ENCODE peak calls at places on chromosomes 2 and 18, in six cellular contexts. B is HepG2, E is HCT116, H is A549, Z is NB4, S is GM12878. Y is an unnamed sample.

GRCh38 chr2:176584333-176584732 is 315.1 kb downstream of the MTX2 start:
- DNase-seq in B (no peak), E (no peak), H (peak; percentile 72), Z (no peak), S (no peak), Y (no peak)

GRCh38 chr2:162711832-162712540 is 126.6 kb downstream of the KCNH7 start:
- DNase-seq in B (peak; percentile 9), E (no peak), H (no peak), Z (no peak), S (no peak), Y (no peak)

GRCh38 chr2:144357623-144358400 is 162.1 kb downstream of the ZEB2 start:
- DNase-seq in B (peak; percentile 20), E (peak; percentile 72), H (peak; percentile 92), Z (no peak), S (peak; percentile 85), Y (peak; percentile 75)

GRCh38 chr18:7733642-7734041 is 166.5 kb downstream of the PTPRM start:
- DNase-seq in B (peak; percentile 57), E (no peak), H (peak; percentile 30), Z (no peak), S (no peak), Y (no peak)

GRCh38 chr2:52810460-52810859 is 957.1 kb upstream of the CHAC2 start:
- DNase-seq in B (no peak), E (peak; percentile 32), H (peak; percentile 48), Z (peak; percentile 32), S (no peak), Y (no peak)

GRCh38 chr18:58069721-58070292 is 25.8 kb downstream of the NEDD4L start:
- DNase-seq in B (no peak), E (no peak), H (no peak), Z (no peak), S (no peak), Y (no peak)

GRCh38 chr2:201357216-201357615 is at the start of gene FLACC1:
- DNase-seq in B (peak; percentile 56), E (peak; percentile 42), H (peak; percentile 57), Z (peak; percentile 36), S (no peak), Y (peak; percentile 14)

GRCh38 chr2:75563591-75563990 is 2.9 kb upstream of the EVA1A start:
- DNase-seq in B (no peak), E (no peak), H (no peak), Z (no peak), S (no peak), Y (no peak)

GRCh38 chr2:96249654-96250053 is 16.1 kb downstream of the TMEM127 start:
- DNase-seq in B (no peak), E (no peak), H (no peak), Z (no peak), S (no peak), Y (no peak)

GRCh38 chr18:79117380-79117779 is 48.2 kb downstream of the ATP9B start:
- DNase-seq in B (no peak), E (no peak), H (no peak), Z (no peak), S (no peak), Y (no peak)

GRCh38 chr18:61001138-61001537 is 332.1 kb upstream of the CDH20 start:
- DNase-seq in B (no peak), E (no peak), H (no peak), Z (no peak), S (no peak), Y (no peak)

DNA sequence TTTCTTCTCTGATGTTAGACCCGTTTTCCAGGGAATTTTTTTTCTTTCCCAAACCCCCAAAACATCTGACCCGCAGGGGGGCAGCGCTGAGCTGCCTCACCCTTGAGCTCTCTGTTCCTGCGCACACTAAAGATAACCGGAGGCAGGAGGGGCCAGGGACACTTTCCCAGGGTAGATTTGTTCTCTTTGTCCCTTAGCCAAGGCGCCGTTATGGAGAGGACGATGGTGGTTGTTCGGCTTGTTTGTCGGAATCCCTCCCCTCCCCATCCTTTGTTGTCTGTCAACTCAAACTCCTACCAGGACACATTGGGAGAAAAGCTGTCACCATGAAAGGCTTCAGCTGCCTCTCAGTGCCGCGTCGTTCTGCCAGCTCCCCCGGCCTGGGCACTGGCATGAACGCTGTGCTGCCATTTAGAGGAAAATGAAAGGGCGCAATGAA is 62.3 kb downstream of the RND3 start:
- DNase-seq in B (no peak), E (no peak), H (no peak), Z (no peak), S (no peak), Y (no peak)
- TF ChIP-seq MAX in B (no peak), E (no peak), H (no peak), Z (no peak), S (no peak), Y (no peak)

GRCh38 chr2:158926478-158926948 is 41.9 kb upstream of the TANC1 start:
- DNase-seq in B (peak; percentile 30), E (peak; percentile 34), H (peak; percentile 63), Z (no peak), S (no peak), Y (peak; percentile 5)
- H3K4me3 ChIP-seq in B (no peak overlapping the region), E (no peak overlapping the region), H (no peak overlapping the region), Z (no peak overlapping the region), S (no peak overlapping the region), Y (no peak overlapping the region)

DNA sequence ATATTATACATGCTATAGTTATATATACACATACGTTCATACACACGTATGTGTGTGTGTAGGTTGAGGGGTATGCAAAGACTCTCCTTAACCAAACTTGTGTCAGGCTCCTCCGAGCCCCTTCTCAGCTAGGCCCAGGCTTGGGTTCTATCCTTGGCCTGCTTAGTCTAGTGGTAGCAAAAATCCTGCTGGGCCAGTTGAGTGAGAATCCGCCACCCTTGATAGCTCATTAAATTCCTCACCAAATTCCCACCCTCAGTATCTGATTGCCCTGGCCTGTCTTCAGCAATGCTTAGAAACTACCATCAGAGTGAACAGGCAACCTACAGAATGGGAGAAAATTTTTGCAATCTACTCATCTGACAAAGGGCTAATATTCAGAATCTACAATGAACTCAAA is 126.5 kb downstream of the TSN start:
- DNase-seq in B (no peak), E (no peak), H (no peak), Z (no peak), S (no peak), Y (no peak)
- TF ChIP-seq MAX in B (no peak), E (no peak), H (no peak), Z (no peak), S (no peak), Y (no peak)

DNA sequence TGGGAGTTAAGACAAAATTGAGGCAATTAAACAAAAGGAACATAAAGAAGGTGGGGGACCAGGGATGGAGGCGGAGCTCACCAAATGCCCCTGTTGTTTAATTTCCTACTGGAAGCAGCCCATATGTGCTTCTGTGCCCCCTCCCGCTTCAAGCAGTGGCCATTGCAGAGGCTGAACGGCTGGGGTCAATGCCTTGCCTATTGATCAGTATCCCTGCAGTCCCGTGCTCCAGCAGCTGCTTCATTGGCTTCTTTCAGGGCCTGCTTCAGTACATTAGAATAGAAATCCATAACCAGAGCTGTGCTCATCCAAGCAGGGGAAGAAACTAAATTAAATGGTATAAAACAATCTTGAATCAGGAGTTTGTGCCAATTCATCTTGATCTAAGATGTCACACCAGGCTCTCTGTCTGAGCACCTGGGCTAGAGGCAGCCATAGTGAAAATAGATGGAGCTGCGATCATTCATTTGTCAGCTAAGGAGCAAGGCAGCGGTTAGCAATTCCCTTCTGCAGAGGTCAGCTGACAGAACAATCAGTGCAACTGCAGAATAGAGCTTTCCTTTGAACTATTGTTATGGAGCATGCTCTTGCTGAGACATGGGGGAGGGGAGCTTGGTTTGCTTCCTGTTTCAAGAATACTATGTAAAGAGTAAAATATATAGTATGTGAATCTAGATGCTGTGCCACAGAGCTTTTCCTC is 222.4 kb downstream of the WDR7 start:
- DNase-seq in B (peak; percentile 28), E (no peak), H (no peak), Z (peak; percentile 27), S (no peak), Y (peak; percentile 2)
- H3K4me3 ChIP-seq in B (no peak overlapping the region), E (no peak overlapping the region), H (no peak overlapping the region), Z (no peak overlapping the region), S (no peak overlapping the region), Y (no peak overlapping the region)

GRCh38 chr2:240871071-240871958 is 2.7 kb downstream of the AGXT start:
- DNase-seq in B (no peak), E (no peak), H (no peak), Z (no peak), S (no peak), Y (no peak)
- TF ChIP-seq MAX in B (no peak), E (no peak), H (no peak), Z (no peak), S (no peak), Y (no peak)

DNA sequence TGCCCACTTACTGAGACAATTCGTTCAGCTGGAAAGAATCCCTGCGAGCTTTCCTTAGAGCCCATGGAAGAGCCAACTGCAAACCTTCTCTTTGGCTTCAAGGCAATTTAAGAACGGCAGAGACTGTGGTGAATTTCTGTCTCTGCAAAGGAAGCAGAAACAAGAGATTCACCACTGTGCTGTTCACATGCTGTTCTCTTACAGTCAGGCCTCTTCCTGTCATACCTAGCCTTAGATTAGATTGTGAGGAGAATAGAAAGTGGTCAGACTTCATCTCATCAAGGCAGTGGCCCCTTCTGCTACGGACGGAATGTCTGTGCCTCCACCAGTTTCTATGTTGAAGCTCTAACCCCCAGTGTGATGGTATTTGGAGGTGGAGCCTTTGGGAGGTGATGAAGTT is 45.8 kb upstream of the NRP2 start:
- DNase-seq in B (no peak), E (no peak), H (no peak), Z (no peak), S (no peak), Y (no peak)
- H3K4me3 ChIP-seq in B (no peak overlapping the region), E (no peak overlapping the region), H (no peak overlapping the region), Z (no peak overlapping the region), S (no peak overlapping the region), Y (no peak overlapping the region)

GRCh38 chr2:67079729-67080128 is 317.4 kb upstream of the ETAA1 start:
- DNase-seq in B (no peak), E (no peak), H (no peak), Z (no peak), S (no peak), Y (no peak)
- TF ChIP-seq MAX in B (no peak), E (no peak), H (no peak), Z (no peak), S (no peak), Y (no peak)

DNA sequence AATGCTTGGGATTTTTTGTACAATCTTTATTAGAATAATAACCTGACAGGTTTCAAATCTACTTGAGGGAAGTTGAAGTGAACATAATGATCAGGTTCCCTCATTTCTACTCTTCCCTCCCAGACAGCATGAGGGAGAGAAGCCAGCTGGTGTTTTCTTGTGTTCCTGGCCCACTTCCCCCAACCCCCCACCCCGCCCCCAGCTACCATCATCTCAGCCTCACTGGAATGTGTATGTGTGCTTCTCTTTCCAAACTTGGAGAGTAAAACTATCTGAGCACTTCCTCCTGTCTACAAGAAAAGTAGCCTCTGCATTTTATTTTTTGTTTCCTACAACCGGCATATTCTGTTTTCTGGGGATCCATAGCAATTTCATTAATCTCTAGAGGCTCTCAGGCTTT is 53.7 kb upstream of the GRHL1 start:
- DNase-seq in B (no peak), E (no peak), H (no peak), Z (no peak), S (no peak), Y (no peak)
- H3K4me3 ChIP-seq in B (no peak overlapping the region), E (no peak overlapping the region), H (no peak overlapping the region), Z (no peak overlapping the region), S (no peak overlapping the region), Y (no peak overlapping the region)

GRCh38 chr2:69465513-69466456 is 28.6 kb upstream of the NFU1 start:
- DNase-seq in B (no peak), E (no peak), H (no peak), Z (no peak), S (no peak), Y (no peak)
- TF ChIP-seq MAX in B (no peak), E (no peak), H (no peak), Z (no peak), S (no peak), Y (no peak)

Y was measured in K562.